ENCODE peak calls at places on chromosomes 2 and 18, in six cellular contexts. T is CD8-positive, alpha-beta memory T cell; H is substantia nigra; Y is mesothelial cell of epicardium; X is HT1080; U is BE2C. L is an unnamed sample.

GRCh38 chr18:70249118-70249517 is 39.7 kb upstream of the SOCS6 start:
- DNase-seq in T (no peak), H (no peak), Y (no peak), X (peak), U (no peak), L (no peak)

GRCh38 chr2:20465716-20466391 is 19.0 kb downstream of the RHOB start:
- DNase-seq in T (no peak), H (no peak), Y (no peak), X (no peak), U (no peak), L (no peak)

GRCh38 chr2:239348563-239349447 is 52.0 kb downstream of the HDAC4 start:
- DNase-seq in T (no peak), H (no peak), Y (no peak), X (no peak), U (peak), L (peak)

GRCh38 chr2:189819297-189819704 is 35.1 kb downstream of the PMS1 start:
- DNase-seq in T (no peak), H (no peak), Y (no peak), X (peak), U (no peak), L (no peak)

GRCh38 chr2:147845608-147846002 is 776 bp downstream of the ACVR2A start:
- DNase-seq in T (no peak), H (no peak), Y (no peak), X (no peak), U (no peak), L (no peak)

GRCh38 chr2:20382965-20383800 is 32.5 kb upstream of the PUM2 start:
- DNase-seq in T (no peak), H (no peak), Y (no peak), X (peak), U (no peak), L (no peak)

GRCh38 chr2:241224851-241225438 is 36.5 kb downstream of the ANO7 start:
- DNase-seq in T (peak), H (no peak), Y (no peak), X (no peak), U (no peak), L (no peak)

GRCh38 chr2:85066006-85066405 is 67.2 kb upstream of the TCF7L1 start:
- DNase-seq in T (no peak), H (no peak), Y (no peak), X (no peak), U (no peak), L (no peak)

GRCh38 chr18:74268933-74269620 is 22.7 kb downstream of the CYB5A start:
- DNase-seq in T (no peak), H (no peak), Y (no peak), X (no peak), U (peak), L (no peak)

GRCh38 chr2:133888816-133889215 is 320.6 kb upstream of the NCKAP5 start:
- DNase-seq in T (no peak), H (no peak), Y (no peak), X (no peak), U (no peak), L (no peak)

GRCh38 chr2:106336108-106336507 is 132.1 kb downstream of the RGPD3 start:
- DNase-seq in T (no peak), H (no peak), Y (no peak), X (no peak), U (no peak), L (no peak)

GRCh38 chr18:68436485-68436884 is 278.4 kb downstream of the TMX3 start:
- DNase-seq in T (no peak), H (no peak), Y (no peak), X (peak), U (no peak), L (no peak)

GRCh38 chr2:85457877-85458316 is 39.4 kb downstream of the SH2D6 start:
- DNase-seq in T (no peak), H (no peak), Y (no peak), X (peak), U (no peak), L (no peak)

GRCh38 chr2:26757873-26758789 is 6.0 kb upstream of the SLC35F6 start:
- DNase-seq in T (no peak), H (no peak), Y (no peak), X (peak), U (no peak), L (no peak)